ENCODE peak calls at places on chromosome 22, in six cellular contexts. L is psoas muscle, G is GM06990, W is esophagus squamous epithelium, X is aorta, N is BJ. M is an unnamed sample.

GRCh38 chr22:37249946-37250345 is 5.9 kb upstream of the RAC2 start:
- DNase-seq in G (no peak), X (peak), L (no peak), W (no peak), N (no peak), M (no peak)

GRCh38 chr22:49734882-49735281 is 92.8 kb downstream of the BRD1 start:
- DNase-seq in X (no peak), N (no peak), G (no peak), W (no peak), L (no peak), M (no peak)

GRCh38 chr22:37753746-37754145 is 54.0 kb upstream of the GCAT start:
- DNase-seq in N (no peak), L (no peak), G (no peak), X (no peak), W (no peak), M (no peak)

GRCh38 chr22:45550891-45551290 is 48.2 kb downstream of the FBLN1 start:
- DNase-seq in G (no peak), L (no peak), X (no peak), W (no peak), N (no peak), M (no peak)

GRCh38 chr22:18978506-18978905 is 42.4 kb upstream of the PRODH start:
- DNase-seq in L (no peak), X (peak), W (no peak), G (no peak), N (no peak), M (no peak)

GRCh38 chr22:46829140-46829891 is 66.9 kb downstream of the TBC1D22A start:
- DNase-seq in W (no peak), L (no peak), X (peak), N (peak), G (no peak), M (no peak)

GRCh38 chr22:33467718-33468117 is 409.5 kb upstream of the SYN3 start:
- DNase-seq in N (no peak), G (no peak), W (no peak), L (no peak), X (no peak), M (no peak)

GRCh38 chr22:31036671-31037550 is 44.2 kb upstream of the SMTN start:
- DNase-seq in G (no peak), N (peak), W (no peak), L (peak), X (peak), M (peak)

GRCh38 chr22:46045459-46046298 is 68.7 kb upstream of the WNT7B start:
- DNase-seq in W (no peak), G (no peak), X (peak), N (no peak), L (no peak), M (peak)

GRCh38 chr22:37201066-37201820 is 11.0 kb downstream of the SSTR3 start:
- DNase-seq in G (no peak), W (no peak), N (no peak), X (peak), L (no peak), M (peak)

GRCh38 chr22:48753381-48753730 is 1074.3 kb downstream of the BRD1 start:
- DNase-seq in N (no peak), X (no peak), G (no peak), L (no peak), W (no peak), M (no peak)

GRCh38 chr22:25120093-25120561 is 79.5 kb upstream of the CRYBB3 start:
- DNase-seq in L (no peak), X (no peak), W (no peak), N (no peak), G (no peak), M (peak)

GRCh38 chr22:48849963-48850657 is 977.6 kb downstream of the BRD1 start:
- DNase-seq in N (no peak), X (peak), L (no peak), G (no peak), W (no peak), M (no peak)

GRCh38 chr22:37425800-37426531 is 1.3 kb downstream of the ELFN2 start:
- DNase-seq in N (no peak), L (no peak), W (no peak), G (no peak), X (no peak), M (no peak)

GRCh38 chr22:47724030-47724429 is 961.6 kb downstream of the TBC1D22A start:
- DNase-seq in N (no peak), X (no peak), W (no peak), G (no peak), L (no peak), M (no peak)

GRCh38 chr22:46012182-46012880 is 35.4 kb upstream of the WNT7B start:
- DNase-seq in L (peak), X (peak), G (no peak), W (no peak), N (no peak), M (peak)

GRCh38 chr22:20043997-20044342 is 23.1 kb downstream of the TANGO2 start:
- DNase-seq in G (no peak), X (no peak), N (no peak), W (no peak), L (no peak), M (no peak)

GRCh38 chr22:38462960-38463784 is 4.7 kb upstream of the KDELR3 start:
- DNase-seq in W (no peak), L (peak), X (peak), N (no peak), G (no peak), M (peak)

GRCh38 chr22:20494978-20495860 is at the start of gene KLHL22:
- DNase-seq in N (no peak), L (no peak), X (peak), W (no peak), G (no peak), M (peak)

GRCh38 chr22:24550028-24550901 is 4.7 kb downstream of the GUCD1 start:
- DNase-seq in X (no peak), G (no peak), L (no peak), W (no peak), N (no peak), M (peak)

GRCh38 chr22:44707178-44707577 is 5.2 kb downstream of the PRR5 start:
- DNase-seq in L (no peak), N (no peak), W (no peak), G (no peak), X (no peak), M (no peak)

GRCh38 chr22:46450931-46451660 is 86.3 kb downstream of the CELSR1 start:
- DNase-seq in G (no peak), L (no peak), X (no peak), W (no peak), N (no peak), M (no peak)

GRCh38 chr22:46029574-46030200 is 52.7 kb upstream of the WNT7B start:
- DNase-seq in N (no peak), G (no peak), W (no peak), L (no peak), X (peak), M (no peak)

GRCh38 chr22:48318173-48318572 is 1509.5 kb downstream of the BRD1 start:
- DNase-seq in L (no peak), G (no peak), N (no peak), W (no peak), X (no peak), M (no peak)

GRCh38 chr22:19844423-19845368 is 10.0 kb downstream of the GNB1L start:
- DNase-seq in X (peak), L (peak), G (no peak), W (no peak), N (no peak), M (no peak)

GRCh38 chr22:32207971-32208480 is 3.2 kb upstream of the RFPL2 start:
- DNase-seq in G (no peak), N (no peak), X (no peak), W (no peak), L (no peak), M (no peak)
- H3K4me3 ChIP-seq in G (no peak), N (no peak), X (no peak), W (no peak), L (no peak), M (no peak)

GRCh38 chr22:29901354-29901753 is 18.4 kb downstream of the MTMR3 start:
- DNase-seq in L (no peak), W (no peak), X (no peak), N (no peak), G (no peak), M (no peak)
- H3K4me3 ChIP-seq in L (no peak), W (no peak), X (no peak), N (no peak), G (no peak), M (no peak)

GRCh38 chr22:43529954-43530863 is 118.4 kb downstream of the MPPED1 start:
- DNase-seq in G (no peak), N (no peak), L (no peak), W (no peak), X (peak), M (no peak)
- H3K4me3 ChIP-seq in G (no peak), N (no peak), L (no peak), W (peak), X (no peak), M (no peak)

DNA sequence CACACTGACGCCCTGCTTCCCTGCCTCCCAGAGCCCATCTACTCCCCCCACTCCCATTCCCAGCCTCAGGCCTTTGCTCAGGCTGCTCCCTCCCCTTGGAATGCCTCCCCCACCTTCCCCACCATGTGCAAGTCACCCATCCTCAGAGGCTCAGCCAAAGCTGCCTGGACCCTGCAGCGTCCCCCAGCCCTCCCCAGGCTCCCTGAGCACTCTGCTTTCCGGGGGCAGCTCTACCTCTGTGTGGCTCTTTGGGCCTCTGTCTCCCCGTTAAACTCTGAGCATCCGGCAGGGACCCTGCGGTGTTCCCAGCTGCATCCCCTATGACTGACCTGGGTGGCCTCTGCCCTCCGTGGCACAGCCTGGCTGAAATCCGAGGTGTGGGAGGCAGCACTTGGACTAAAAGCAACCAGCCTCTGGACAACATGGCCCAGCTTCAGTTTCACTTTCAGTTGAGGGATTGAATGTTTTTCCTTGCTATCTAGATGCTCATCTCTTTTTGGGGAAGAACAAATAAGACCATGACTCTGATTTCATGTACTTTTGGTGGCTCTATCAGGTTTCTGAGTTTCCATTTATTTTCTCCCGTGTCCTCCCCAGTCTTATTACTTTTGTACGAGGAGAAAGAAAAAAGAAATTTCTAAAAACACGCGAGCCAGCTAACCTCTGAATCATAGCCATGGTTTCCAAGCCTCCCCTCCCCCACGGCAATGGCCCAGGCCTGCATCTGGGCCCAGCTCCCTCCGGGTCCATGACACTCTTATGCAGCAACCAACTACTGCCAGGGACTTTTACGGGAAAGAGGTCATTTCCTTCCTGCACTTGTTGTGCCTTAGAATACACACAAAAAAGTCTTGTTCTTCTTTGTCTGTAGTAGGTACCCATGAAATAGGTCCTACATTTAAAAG is 3.8 kb downstream of the APOL3 start:
- DNase-seq in X (peak), L (peak), N (peak), W (peak), G (peak), M (peak)
- H3K4me3 ChIP-seq in X (peak), L (peak), N (peak), W (peak), G (peak), M (no peak)

GRCh38 chr22:41998361-41999261 is at the start of gene WBP2NL:
- DNase-seq in G (peak), W (peak), N (peak), L (peak), X (peak), M (peak)
- H3K4me3 ChIP-seq in G (peak), W (peak), N (peak), L (peak), X (no peak), M (peak)

GRCh38 chr22:26902401-26903029 is 245.1 kb downstream of the MIAT start:
- DNase-seq in N (no peak), W (no peak), G (no peak), X (no peak), L (no peak), M (no peak)

GRCh38 chr22:26905076-26905475 is 247.7 kb downstream of the MIAT start:
- DNase-seq in N (no peak), G (no peak), X (no peak), L (no peak), W (no peak), M (no peak)

GRCh38 chr22:26903030-26903856 is 245.9 kb downstream of the MIAT start:
- DNase-seq in X (no peak), W (no peak), N (no peak), L (no peak), G (no peak), M (peak)

GRCh38 chr22:26905640-26906039 is 248.3 kb downstream of the MIAT start:
- DNase-seq in W (no peak), N (no peak), G (no peak), L (no peak), X (no peak), M (no peak)

DNA sequence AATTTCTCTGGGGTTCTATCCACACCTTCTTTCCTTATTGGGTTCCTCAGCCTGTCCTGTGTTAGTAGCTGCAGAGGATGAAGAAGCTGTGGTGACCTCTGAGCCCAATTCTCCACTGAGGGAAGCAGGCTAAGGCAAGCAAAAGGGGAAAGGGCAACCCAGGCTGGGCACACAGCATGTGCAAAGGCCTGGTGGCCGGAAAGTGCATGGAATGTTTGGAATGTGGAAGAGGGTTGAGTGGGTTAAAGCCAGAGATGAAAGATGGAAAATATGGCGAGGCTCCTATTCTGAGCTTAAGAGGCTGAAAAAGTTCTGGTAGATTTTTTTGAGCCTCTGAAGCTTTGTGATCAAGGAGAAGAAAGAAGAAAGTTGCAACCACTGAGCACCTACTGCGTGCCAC is 247.1 kb downstream of the MIAT start:
- DNase-seq in X (no peak), W (no peak), G (no peak), L (no peak), N (no peak), M (no peak)
- H3K4me3 ChIP-seq in X (no peak), W (no peak), G (no peak), L (no peak), N (no peak), M (no peak)

DNA sequence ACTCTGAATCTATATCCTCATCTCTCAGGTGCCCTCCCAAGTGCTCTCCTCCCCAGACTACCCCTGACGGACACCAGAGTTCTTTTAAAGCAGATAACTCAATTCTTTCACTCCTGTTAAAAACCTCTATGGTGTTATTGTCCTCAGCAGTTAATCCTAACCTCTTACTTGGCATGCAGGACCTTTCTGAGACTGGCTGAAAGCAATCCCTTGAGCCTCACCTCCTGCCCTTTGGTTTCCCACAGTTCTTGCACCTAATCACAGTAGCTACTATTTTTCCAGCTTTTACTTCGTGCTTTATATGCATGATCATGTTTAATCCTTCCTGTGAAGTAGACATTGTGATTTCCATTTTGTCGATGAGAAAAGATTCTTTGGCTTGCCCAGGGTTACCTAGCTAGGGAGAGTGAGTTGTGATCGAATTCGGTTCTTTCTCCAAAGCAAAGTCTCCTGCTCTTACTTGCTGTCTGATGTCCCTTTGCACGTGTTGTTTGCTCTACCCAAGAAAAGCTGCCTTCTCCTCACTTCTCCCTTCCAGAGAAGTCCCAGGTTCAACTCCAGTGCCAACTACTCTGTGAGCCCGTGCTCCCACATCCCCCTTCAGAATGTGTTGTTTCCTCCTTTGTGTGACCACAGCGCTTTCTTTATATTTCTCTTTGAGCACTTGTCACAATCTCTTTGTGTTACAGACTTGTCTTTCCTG is 2.1 kb downstream of the UBE2L3 start:
- DNase-seq in X (no peak), G (no peak), L (no peak), W (no peak), N (no peak), M (no peak)
- H3K4me3 ChIP-seq in X (no peak), G (peak), L (peak), W (no peak), N (no peak), M (no peak)

DNA sequence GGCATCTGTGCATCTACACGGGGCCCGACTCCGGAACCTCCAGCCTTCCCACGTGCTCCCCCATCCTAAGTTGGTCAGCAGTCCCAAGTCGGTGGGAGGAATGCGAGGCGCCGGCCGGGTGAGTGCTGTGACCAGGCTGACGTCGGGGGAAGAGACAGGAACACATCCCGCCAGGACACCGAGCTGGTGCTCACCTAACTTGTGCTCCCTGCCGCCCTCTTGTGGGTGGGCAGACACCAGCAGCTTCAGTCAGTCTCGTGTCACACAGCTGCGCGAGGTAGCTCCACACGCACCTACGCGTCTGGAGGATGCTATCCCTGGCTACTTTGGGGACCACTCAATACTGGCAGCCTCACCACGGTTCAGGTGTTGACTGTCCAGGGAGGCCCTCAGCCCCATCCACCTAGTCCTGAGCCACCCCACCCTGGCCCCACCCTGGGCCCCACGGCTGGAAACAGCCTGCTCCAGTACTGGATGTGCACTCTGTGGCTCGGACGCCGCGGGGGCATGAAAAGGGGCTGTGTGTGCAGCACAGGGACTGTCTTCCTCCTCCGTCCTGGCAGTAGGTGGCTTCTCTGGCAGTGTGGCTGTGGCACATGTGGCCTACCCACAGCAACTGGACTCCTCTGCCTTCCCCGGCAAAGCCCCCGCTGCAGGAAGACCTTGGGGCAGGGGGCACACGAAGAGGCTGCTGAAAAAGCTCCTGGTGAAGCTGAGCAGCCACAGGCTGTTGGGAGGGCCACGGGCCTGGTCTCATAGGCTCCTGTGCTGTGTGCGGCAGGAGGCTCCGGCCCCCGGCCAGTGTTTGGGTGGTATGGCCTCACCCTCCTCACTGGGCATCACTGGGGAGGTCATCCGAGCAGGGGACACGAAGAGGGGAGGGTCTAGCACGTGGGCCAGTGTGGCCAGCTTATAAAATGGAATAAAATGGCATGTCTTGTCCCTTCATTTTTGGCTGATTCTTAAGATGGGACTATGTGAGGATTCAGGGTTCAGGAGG is 11.2 kb upstream of the BID start:
- DNase-seq in W (no peak), X (no peak), N (no peak), G (peak), L (peak), M (peak)
- H3K4me3 ChIP-seq in W (no peak), X (no peak), N (no peak), G (no peak), L (no peak), M (no peak)